ENCODE peak calls at places on chromosomes 12 and 14, in nine cellular contexts. E, R, X, Z, W, H, V, U and N are unnamed samples.

GRCh38 chr14:50830044-50830931 is 674 bp downstream of the NIN start:
- DNase-seq in E (peak; percentile 82), R (peak; percentile 14), X (peak; percentile 54), Z (peak; percentile 80), W (peak; percentile 69), H (peak; percentile 52), V (peak; percentile 54), U (peak; percentile 43), N (peak; percentile 87)

GRCh38 chr12:104201238-104202001 is 14.2 kb upstream of the TXNRD1 start:
- DNase-seq in E (no peak), R (peak; percentile 46), X (peak; percentile 56), Z (no peak), W (peak; percentile 55), H (peak; percentile 55), V (no peak), U (peak; percentile 51), N (peak; percentile 62)

GRCh38 chr14:55794655-55795583 is 214.9 kb downstream of the KTN1 start:
- DNase-seq in E (no peak), R (no peak), X (no peak), Z (no peak), W (no peak), H (peak; percentile 55), V (no peak), U (no peak), N (no peak)

GRCh38 chr14:65210118-65210826 is 108.0 kb upstream of the MAX start:
- DNase-seq in E (no peak), R (peak; percentile 61), X (no peak), Z (no peak), W (peak; percentile 57), H (peak; percentile 63), V (no peak), U (no peak), N (no peak)

GRCh38 chr12:3168775-3169221 is 91.6 kb downstream of the TSPAN9 start:
- DNase-seq in E (no peak), R (no peak), X (peak; percentile 45), Z (no peak), W (no peak), H (peak; percentile 98), V (peak; percentile 66), U (no peak), N (no peak)

GRCh38 chr12:88553941-88554658 is 26.2 kb downstream of the KITLG start:
- DNase-seq in E (no peak), R (no peak), X (no peak), Z (no peak), W (no peak), H (peak; percentile 84), V (no peak), U (no peak), N (peak; percentile 67)

GRCh38 chr12:89353188-89353822 is 1.0 kb upstream of the DUSP6 start:
- DNase-seq in E (peak; percentile 92), R (peak; percentile 55), X (peak; percentile 65), Z (peak; percentile 92), W (peak; percentile 67), H (peak; percentile 78), V (peak; percentile 74), U (peak; percentile 94), N (peak; percentile 17)

GRCh38 chr14:92943855-92944570 is 21.1 kb downstream of the CHGA start:
- DNase-seq in E (peak; percentile 47), R (no peak), X (no peak), Z (no peak), W (no peak), H (no peak), V (no peak), U (no peak), N (no peak)

GRCh38 chr12:131421506-131422184 is 289.2 kb upstream of the SFSWAP start:
- DNase-seq in E (no peak), R (no peak), X (no peak), Z (no peak), W (no peak), H (no peak), V (no peak), U (no peak), N (no peak)

GRCh38 chr12:90216815-90217214 is 508.2 kb upstream of the ATP2B1 start:
- DNase-seq in E (no peak), R (no peak), X (no peak), Z (no peak), W (no peak), H (peak; percentile 70), V (no peak), U (no peak), N (no peak)

GRCh38 chr12:52367876-52368275 is 595 bp upstream of the KRT85 start:
- DNase-seq in E (no peak), R (no peak), X (no peak), Z (no peak), W (no peak), H (no peak), V (no peak), U (no peak), N (no peak)

GRCh38 chr14:35534884-35535793 is 1.2 kb downstream of the INSM2 start:
- DNase-seq in E (peak; percentile 89), R (peak; percentile 48), X (peak; percentile 77), Z (peak; percentile 82), W (peak; percentile 43), H (peak; percentile 61), V (peak; percentile 73), U (peak; percentile 71), N (peak; percentile 84)

GRCh38 chr12:128797119-128798118 is 26.3 kb downstream of the SLC15A4 start:
- DNase-seq in E (no peak), R (no peak), X (no peak), Z (peak; percentile 10), W (no peak), H (no peak), V (no peak), U (no peak), N (no peak)

GRCh38 chr12:45712319-45712718 is 17.2 kb upstream of the ARID2 start:
- DNase-seq in E (no peak), R (no peak), X (no peak), Z (no peak), W (no peak), H (no peak), V (no peak), U (no peak), N (no peak)

GRCh38 chr14:42224053-42224888 is 617.6 kb downstream of the LRFN5 start:
- DNase-seq in E (no peak), R (no peak), X (peak; percentile 78), Z (no peak), W (peak; percentile 44), H (peak; percentile 47), V (no peak), U (peak; percentile 63), N (peak; percentile 66)

GRCh38 chr12:99713946-99714520 is 66.5 kb downstream of the GARIN6 start:
- DNase-seq in E (no peak), R (no peak), X (no peak), Z (no peak), W (no peak), H (no peak), V (no peak), U (no peak), N (no peak)

GRCh38 chr12:99027491-99027890 is 382.4 kb downstream of the APAF1 start:
- DNase-seq in E (no peak), R (no peak), X (no peak), Z (no peak), W (no peak), H (no peak), V (no peak), U (no peak), N (no peak)

GRCh38 chr12:90393089-90393488 is 561.9 kb downstream of the CCER1 start:
- DNase-seq in E (no peak), R (no peak), X (no peak), Z (no peak), W (no peak), H (peak; percentile 2), V (no peak), U (no peak), N (no peak)

GRCh38 chr12:93886533-93887511 is 209.6 kb downstream of the CRADD start:
- DNase-seq in E (no peak), R (no peak), X (no peak), Z (no peak), W (no peak), H (peak; percentile 96), V (no peak), U (no peak), N (no peak)

GRCh38 chr12:127893875-127894635 is 372.9 kb upstream of the TMEM132C start:
- DNase-seq in E (no peak), R (no peak), X (peak; percentile 27), Z (no peak), W (peak; percentile 4), H (no peak), V (no peak), U (no peak), N (no peak)

GRCh38 chr12:12696562-12697383 is 790 bp upstream of the GPR19 start:
- DNase-seq in E (peak; percentile 97), R (peak; percentile 94), X (peak; percentile 94), Z (peak; percentile 96), W (peak; percentile 82), H (peak; percentile 76), V (peak; percentile 90), U (peak; percentile 91), N (peak; percentile 76)

GRCh38 chr14:84891414-84891813 is 638.5 kb upstream of the FLRT2 start:
- DNase-seq in E (no peak), R (no peak), X (no peak), Z (no peak), W (no peak), H (no peak), V (no peak), U (no peak), N (no peak)

GRCh38 chr12:34327671-34328070 is 305.4 kb downstream of the ALG10 start:
- DNase-seq in E (no peak), R (no peak), X (no peak), Z (no peak), W (no peak), H (no peak), V (no peak), U (no peak), N (no peak)
- H3K9me3 ChIP-seq in E (no peaks in the 10 kb centered on the region), R (no peaks in the 10 kb centered on the region), X (no peaks in the 10 kb centered on the region), Z (no peaks in the 10 kb centered on the region), W (peaks cover 65% of the 10 kb centered on the region), H (no peaks in the 10 kb centered on the region), V (peaks cover 51% of the 10 kb centered on the region), U (peaks cover 13% of the 10 kb centered on the region), N (no peaks in the 10 kb centered on the region)

GRCh38 chr12:112148031-112148513 is 22.7 kb downstream of the TRAFD1 start:
- DNase-seq in E (no peak), R (no peak), X (peak; percentile 21), Z (peak; percentile 8), W (no peak), H (peak; percentile 79), V (no peak), U (no peak), N (no peak)
- H3K4me1 ChIP-seq in E (no peaks in the 10 kb centered on the region), R (no peaks in the 10 kb centered on the region), X (no peaks in the 10 kb centered on the region), Z (no peaks in the 10 kb centered on the region), W (no peaks in the 10 kb centered on the region), H (peaks cover 3% of the 10 kb centered on the region), V (no peaks in the 10 kb centered on the region), U (peaks cover 23% of the 10 kb centered on the region), N (no peaks in the 10 kb centered on the region)

DNA sequence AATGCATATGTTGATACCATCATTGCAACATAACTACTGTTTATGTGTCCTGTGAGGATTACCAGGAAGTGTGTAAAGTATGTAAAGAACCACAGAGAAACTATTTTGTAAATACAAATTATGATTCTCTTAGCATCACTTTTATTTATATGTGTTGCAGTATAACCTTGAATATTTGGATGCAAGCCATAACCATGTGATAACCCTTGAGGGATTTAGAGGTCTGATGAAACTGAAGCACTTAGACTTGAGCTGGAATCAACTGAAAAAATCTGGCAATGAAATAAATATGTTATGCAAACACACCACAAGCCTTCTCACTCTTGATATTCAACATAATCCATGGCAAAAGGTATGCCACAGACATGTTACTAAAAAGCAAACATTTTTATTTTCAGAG is 77.6 kb downstream of the LRRC9 start:
- DNase-seq in E (no peak), R (no peak), X (no peak), Z (no peak), W (no peak), H (peak; percentile 1), V (no peak), U (no peak), N (no peak)
- H3K9me3 ChIP-seq in E (no peaks in the 10 kb centered on the region), R (no peaks in the 10 kb centered on the region), X (no peaks in the 10 kb centered on the region), Z (no peaks in the 10 kb centered on the region), W (no peaks in the 10 kb centered on the region), H (no peaks in the 10 kb centered on the region), V (no peaks in the 10 kb centered on the region), U (peaks cover 7% of the 10 kb centered on the region), N (no peaks in the 10 kb centered on the region)

GRCh38 chr12:116194935-116195431 is 82.5 kb downstream of the MED13L start:
- DNase-seq in E (no peak), R (peak; percentile 73), X (no peak), Z (no peak), W (peak; percentile 57), H (no peak), V (no peak), U (no peak), N (no peak)
- H3K4me1 ChIP-seq in E (peaks cover 15% of the 10 kb centered on the region), R (peaks cover 15% of the 10 kb centered on the region), X (peaks cover 18% of the 10 kb centered on the region), Z (peaks cover 54% of the 10 kb centered on the region), W (peaks cover 17% of the 10 kb centered on the region), H (no peaks in the 10 kb centered on the region), V (no peaks in the 10 kb centered on the region), U (peaks cover 7% of the 10 kb centered on the region), N (peaks cover 14% of the 10 kb centered on the region)